ENCODE peak calls at places on chromosomes 7 and 10, in ten cellular contexts. One of them, this sample, is unnamed.

GRCh38 chr7:85719981-85720963 is 533.4 kb upstream of the SEMA3D start:
- DNase-seq in AG09319: peak
- DNase-seq in psoas muscle: no peak
- DNase-seq in colonic mucosa: no peak
- DNase-seq in ovary: no peak
- DNase-seq in vagina: no peak
- DNase-seq in hepatocyte: peak
- DNase-seq in HCT116: no peak
- DNase-seq in tibial nerve: no peak
- DNase-seq in progenitor cell of endocrine pancreas: no peak
- DNase-seq in this sample: no peak

GRCh38 chr7:41573881-41574280 is 129.0 kb downstream of the INHBA start:
- DNase-seq in vagina: no peak
- DNase-seq in progenitor cell of endocrine pancreas: no peak
- DNase-seq in hepatocyte: no peak
- DNase-seq in psoas muscle: no peak
- DNase-seq in AG09319: no peak
- DNase-seq in tibial nerve: no peak
- DNase-seq in ovary: no peak
- DNase-seq in HCT116: no peak
- DNase-seq in colonic mucosa: no peak
- DNase-seq in this sample: no peak

GRCh38 chr10:59176241-59177030 is at the start of gene PHYHIPL:
- DNase-seq in psoas muscle: peak
- DNase-seq in progenitor cell of endocrine pancreas: peak
- DNase-seq in vagina: no peak
- DNase-seq in AG09319: no peak
- DNase-seq in HCT116: no peak
- DNase-seq in colonic mucosa: no peak
- DNase-seq in ovary: peak
- DNase-seq in hepatocyte: peak
- DNase-seq in tibial nerve: no peak
- DNase-seq in this sample: peak

GRCh38 chr10:133292919-133293809 is 15.5 kb downstream of the TUBGCP2 start:
- DNase-seq in HCT116: no peak
- DNase-seq in psoas muscle: no peak
- DNase-seq in tibial nerve: no peak
- DNase-seq in AG09319: no peak
- DNase-seq in hepatocyte: no peak
- DNase-seq in progenitor cell of endocrine pancreas: no peak
- DNase-seq in colonic mucosa: no peak
- DNase-seq in ovary: no peak
- DNase-seq in vagina: no peak
- DNase-seq in this sample: no peak

GRCh38 chr7:127718325-127718724 is 66.3 kb downstream of the SND1 start:
- DNase-seq in colonic mucosa: no peak
- DNase-seq in ovary: no peak
- DNase-seq in tibial nerve: no peak
- DNase-seq in psoas muscle: no peak
- DNase-seq in progenitor cell of endocrine pancreas: no peak
- DNase-seq in HCT116: no peak
- DNase-seq in vagina: no peak
- DNase-seq in AG09319: no peak
- DNase-seq in hepatocyte: no peak
- DNase-seq in this sample: no peak

GRCh38 chr7:34309584-34309983 is 348.4 kb upstream of the NPSR1 start:
- DNase-seq in AG09319: no peak
- DNase-seq in progenitor cell of endocrine pancreas: no peak
- DNase-seq in ovary: no peak
- DNase-seq in colonic mucosa: no peak
- DNase-seq in psoas muscle: no peak
- DNase-seq in hepatocyte: no peak
- DNase-seq in vagina: no peak
- DNase-seq in tibial nerve: no peak
- DNase-seq in HCT116: no peak
- DNase-seq in this sample: no peak

GRCh38 chr7:27251513-27252306 is 9.1 kb downstream of the EVX1 start:
- DNase-seq in colonic mucosa: no peak
- DNase-seq in AG09319: no peak
- DNase-seq in psoas muscle: no peak
- DNase-seq in progenitor cell of endocrine pancreas: no peak
- DNase-seq in hepatocyte: no peak
- DNase-seq in HCT116: no peak
- DNase-seq in vagina: no peak
- DNase-seq in ovary: no peak
- DNase-seq in tibial nerve: no peak
- DNase-seq in this sample: no peak

GRCh38 chr10:60139290-60139689 is 232.9 kb upstream of the CCDC6 start:
- DNase-seq in AG09319: no peak
- DNase-seq in hepatocyte: no peak
- DNase-seq in vagina: no peak
- DNase-seq in psoas muscle: no peak
- DNase-seq in HCT116: no peak
- DNase-seq in progenitor cell of endocrine pancreas: no peak
- DNase-seq in colonic mucosa: no peak
- DNase-seq in tibial nerve: no peak
- DNase-seq in ovary: no peak
- DNase-seq in this sample: no peak

GRCh38 chr7:105985250-105985649 is 22.2 kb downstream of the CDHR3 start:
- DNase-seq in tibial nerve: no peak
- DNase-seq in colonic mucosa: no peak
- DNase-seq in HCT116: no peak
- DNase-seq in AG09319: no peak
- DNase-seq in vagina: no peak
- DNase-seq in hepatocyte: no peak
- DNase-seq in psoas muscle: no peak
- DNase-seq in progenitor cell of endocrine pancreas: no peak
- DNase-seq in ovary: no peak
- DNase-seq in this sample: no peak

GRCh38 chr10:89090760-89091455 is 100.3 kb downstream of the FAS start:
- DNase-seq in hepatocyte: no peak
- DNase-seq in psoas muscle: no peak
- DNase-seq in colonic mucosa: no peak
- DNase-seq in progenitor cell of endocrine pancreas: no peak
- DNase-seq in vagina: no peak
- DNase-seq in tibial nerve: no peak
- DNase-seq in HCT116: no peak
- DNase-seq in AG09319: no peak
- DNase-seq in ovary: no peak
- DNase-seq in this sample: no peak

GRCh38 chr10:132506711-132507466 is 30.7 kb upstream of the INPP5A start:
- DNase-seq in HCT116: no peak
- DNase-seq in tibial nerve: peak
- DNase-seq in colonic mucosa: no peak
- DNase-seq in ovary: peak
- DNase-seq in vagina: no peak
- DNase-seq in AG09319: peak
- DNase-seq in progenitor cell of endocrine pancreas: no peak
- DNase-seq in psoas muscle: peak
- DNase-seq in hepatocyte: peak
- DNase-seq in this sample: no peak

GRCh38 chr7:101169838-101170531 is 4.6 kb upstream of the VGF start:
- DNase-seq in colonic mucosa: peak
- DNase-seq in ovary: peak
- DNase-seq in AG09319: no peak
- DNase-seq in progenitor cell of endocrine pancreas: peak
- DNase-seq in HCT116: no peak
- DNase-seq in tibial nerve: peak
- DNase-seq in hepatocyte: peak
- DNase-seq in vagina: no peak
- DNase-seq in psoas muscle: peak
- DNase-seq in this sample: peak

GRCh38 chr10:99630439-99630838 is 10.2 kb upstream of the SLC25A28 start:
- DNase-seq in tibial nerve: peak
- DNase-seq in progenitor cell of endocrine pancreas: no peak
- DNase-seq in hepatocyte: peak
- DNase-seq in AG09319: peak
- DNase-seq in vagina: no peak
- DNase-seq in colonic mucosa: peak
- DNase-seq in psoas muscle: no peak
- DNase-seq in ovary: no peak
- DNase-seq in HCT116: peak
- DNase-seq in this sample: no peak
- TF ChIP-seq CTCF in tibial nerve: peak
- TF ChIP-seq CTCF in progenitor cell of endocrine pancreas: peak
- TF ChIP-seq CTCF in hepatocyte: peak
- TF ChIP-seq CTCF in AG09319: peak
- TF ChIP-seq CTCF in vagina: no peak
- TF ChIP-seq CTCF in colonic mucosa: peak
- TF ChIP-seq CTCF in psoas muscle: peak
- TF ChIP-seq CTCF in ovary: no peak
- TF ChIP-seq CTCF in HCT116: peak
- TF ChIP-seq CTCF in this sample: peak

GRCh38 chr10:110919971-110920881 is 822 bp downstream of the SHOC2 start:
- DNase-seq in HCT116: no peak
- DNase-seq in vagina: peak
- DNase-seq in hepatocyte: peak
- DNase-seq in ovary: peak
- DNase-seq in tibial nerve: peak
- DNase-seq in AG09319: no peak
- DNase-seq in colonic mucosa: peak
- DNase-seq in progenitor cell of endocrine pancreas: peak
- DNase-seq in psoas muscle: peak
- DNase-seq in this sample: peak

GRCh38 chr10:110916554-110917346 is 2.2 kb downstream of the BBIP1 start:
- DNase-seq in psoas muscle: no peak
- DNase-seq in colonic mucosa: no peak
- DNase-seq in progenitor cell of endocrine pancreas: no peak
- DNase-seq in AG09319: peak
- DNase-seq in HCT116: no peak
- DNase-seq in ovary: no peak
- DNase-seq in hepatocyte: no peak
- DNase-seq in vagina: no peak
- DNase-seq in tibial nerve: no peak
- DNase-seq in this sample: no peak

GRCh38 chr10:110918633-110919348 is at the start of gene BBIP1:
- DNase-seq in AG09319: peak
- DNase-seq in hepatocyte: peak
- DNase-seq in psoas muscle: peak
- DNase-seq in tibial nerve: peak
- DNase-seq in vagina: peak
- DNase-seq in ovary: peak
- DNase-seq in progenitor cell of endocrine pancreas: peak
- DNase-seq in colonic mucosa: no peak
- DNase-seq in HCT116: peak
- DNase-seq in this sample: peak

GRCh38 chr10:110918269-110918632 is 729 bp downstream of the BBIP1 start:
- DNase-seq in psoas muscle: no peak
- DNase-seq in ovary: no peak
- DNase-seq in HCT116: peak
- DNase-seq in AG09319: peak
- DNase-seq in hepatocyte: peak
- DNase-seq in vagina: peak
- DNase-seq in tibial nerve: peak
- DNase-seq in progenitor cell of endocrine pancreas: no peak
- DNase-seq in colonic mucosa: peak
- DNase-seq in this sample: no peak

DNA sequence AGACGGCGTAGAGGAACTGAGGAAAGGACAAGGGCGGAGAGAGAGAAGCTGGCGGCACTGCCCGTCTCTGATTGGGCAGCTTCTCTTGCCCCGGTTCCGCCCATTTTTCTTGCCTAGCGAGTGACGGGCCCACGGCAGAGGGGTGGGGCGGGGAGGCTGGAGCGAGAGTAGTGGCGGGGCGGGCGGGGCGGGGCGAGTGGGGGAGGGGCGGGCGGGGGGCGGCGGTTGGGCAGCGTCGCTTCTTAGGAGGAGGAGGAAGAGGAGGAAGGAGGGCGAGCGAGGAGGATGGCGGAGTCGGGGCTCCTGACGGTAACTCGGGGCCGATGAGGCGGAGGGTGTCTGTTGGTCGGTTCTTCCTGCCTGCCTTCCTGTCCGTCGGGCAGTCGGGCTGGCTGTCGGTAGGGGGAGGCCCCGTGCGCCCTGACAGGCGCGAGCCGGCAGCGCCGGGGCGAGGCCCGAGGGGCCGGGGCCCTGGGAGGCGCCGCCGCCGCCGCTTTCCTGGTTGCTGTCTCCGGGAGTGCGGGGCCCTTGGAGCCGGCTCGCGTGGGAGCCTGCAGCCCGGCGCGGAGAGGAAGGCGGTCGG is at the start of gene SHOC2:
- DNase-seq in HCT116: no peak
- DNase-seq in AG09319: no peak
- DNase-seq in tibial nerve: no peak
- DNase-seq in progenitor cell of endocrine pancreas: peak
- DNase-seq in hepatocyte: peak
- DNase-seq in ovary: peak
- DNase-seq in psoas muscle: peak
- DNase-seq in colonic mucosa: peak
- DNase-seq in vagina: no peak
- DNase-seq in this sample: peak
- TF ChIP-seq CTCF in HCT116: no peak
- TF ChIP-seq CTCF in AG09319: peak
- TF ChIP-seq CTCF in tibial nerve: no peak
- TF ChIP-seq CTCF in progenitor cell of endocrine pancreas: peak
- TF ChIP-seq CTCF in hepatocyte: peak
- TF ChIP-seq CTCF in ovary: peak
- TF ChIP-seq CTCF in psoas muscle: peak
- TF ChIP-seq CTCF in colonic mucosa: no peak
- TF ChIP-seq CTCF in vagina: no peak
- TF ChIP-seq CTCF in this sample: peak

DNA sequence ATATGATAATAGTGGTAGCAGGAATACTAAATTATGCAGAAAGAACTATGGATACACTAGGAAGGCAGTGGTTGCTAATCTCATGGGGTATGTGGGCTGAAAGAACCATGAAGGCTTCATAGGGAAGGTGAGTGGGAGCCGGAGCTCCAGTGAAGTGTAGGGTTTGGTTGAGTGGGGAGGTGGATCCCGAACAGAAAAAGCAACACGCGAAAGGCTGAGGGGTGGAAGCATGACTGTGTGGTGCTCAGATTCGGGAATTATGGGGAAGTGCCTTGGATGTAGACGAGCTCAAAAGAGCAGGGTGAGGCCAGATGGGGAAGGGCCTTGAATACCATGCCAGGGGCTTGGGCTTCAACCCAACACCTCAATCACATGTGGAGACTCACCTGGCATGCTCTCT is 715.1 kb downstream of the TYW1 start:
- DNase-seq in vagina: no peak
- DNase-seq in hepatocyte: no peak
- DNase-seq in ovary: no peak
- DNase-seq in AG09319: no peak
- DNase-seq in colonic mucosa: no peak
- DNase-seq in tibial nerve: no peak
- DNase-seq in progenitor cell of endocrine pancreas: no peak
- DNase-seq in psoas muscle: no peak
- DNase-seq in HCT116: no peak
- DNase-seq in this sample: no peak
- TF ChIP-seq CTCF in vagina: no peak
- TF ChIP-seq CTCF in hepatocyte: no peak
- TF ChIP-seq CTCF in ovary: no peak
- TF ChIP-seq CTCF in AG09319: no peak
- TF ChIP-seq CTCF in colonic mucosa: no peak
- TF ChIP-seq CTCF in tibial nerve: no peak
- TF ChIP-seq CTCF in progenitor cell of endocrine pancreas: no peak
- TF ChIP-seq CTCF in psoas muscle: no peak
- TF ChIP-seq CTCF in HCT116: no peak
- TF ChIP-seq CTCF in this sample: no peak

DNA sequence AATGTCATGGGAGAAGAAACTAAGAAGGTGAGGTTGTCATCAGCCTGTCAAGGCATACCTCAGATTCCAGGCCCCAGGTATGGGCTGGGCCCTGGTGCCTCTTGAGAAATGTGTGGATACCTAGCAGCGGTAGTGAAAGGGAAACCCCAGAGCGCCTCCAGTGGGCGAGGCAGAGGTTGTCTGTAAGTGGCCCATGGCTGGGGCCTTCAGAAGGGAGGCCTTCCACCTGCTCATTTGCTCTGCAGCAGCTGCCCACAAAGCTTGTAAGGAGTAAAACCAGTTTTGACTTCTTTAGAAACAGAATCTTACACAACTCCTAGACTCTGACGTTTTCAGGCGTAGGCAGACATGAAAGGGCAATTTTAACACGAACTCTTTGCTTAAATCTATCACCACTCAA is 509.9 kb downstream of the PARD3 start:
- DNase-seq in hepatocyte: peak
- DNase-seq in ovary: no peak
- DNase-seq in tibial nerve: no peak
- DNase-seq in progenitor cell of endocrine pancreas: peak
- DNase-seq in vagina: no peak
- DNase-seq in psoas muscle: no peak
- DNase-seq in AG09319: no peak
- DNase-seq in HCT116: no peak
- DNase-seq in colonic mucosa: peak
- DNase-seq in this sample: peak
- TF ChIP-seq CTCF in hepatocyte: peak
- TF ChIP-seq CTCF in ovary: no peak
- TF ChIP-seq CTCF in tibial nerve: no peak
- TF ChIP-seq CTCF in progenitor cell of endocrine pancreas: peak
- TF ChIP-seq CTCF in vagina: no peak
- TF ChIP-seq CTCF in psoas muscle: no peak
- TF ChIP-seq CTCF in AG09319: no peak
- TF ChIP-seq CTCF in HCT116: peak
- TF ChIP-seq CTCF in colonic mucosa: no peak
- TF ChIP-seq CTCF in this sample: no peak